ENCODE peak calls at places on chromosomes 3 and 15, in eight cellular contexts. Q is left ventricle myocardium inferior, W is Peyer's patch, R is breast epithelium, H is lower lobe of right lung, O is body of pancreas, L is foreskin keratinocyte, I is A549. D is an unnamed sample.

GRCh38 chr3:45612918-45613602 is 18.5 kb downstream of the LIMD1 start:
- DNase-seq in Q (no peak), W (peak; percentile 67), R (no peak), H (no peak), O (no peak), L (peak; percentile 63), I (no peak), D (no peak)

GRCh38 chr3:38335263-38335662 is 11.3 kb upstream of the XYLB start:
- DNase-seq in Q (no peak), W (no peak), R (no peak), H (no peak), O (no peak), L (no peak), I (no peak), D (no peak)

GRCh38 chr3:102112706-102113230 is 263.5 kb downstream of the NFKBIZ start:
- DNase-seq in Q (no peak), W (no peak), R (no peak), H (no peak), O (no peak), L (no peak), I (no peak), D (no peak)

GRCh38 chr3:13828501-13828900 is 51.4 kb downstream of the WNT7A start:
- DNase-seq in Q (no peak), W (no peak), R (no peak), H (no peak), O (no peak), L (no peak), I (no peak), D (no peak)

GRCh38 chr3:47444103-47444502 is 31.6 kb downstream of the SCAP start:
- DNase-seq in Q (no peak), W (no peak), R (peak; percentile 28), H (no peak), O (no peak), L (peak; percentile 88), I (no peak), D (no peak)

GRCh38 chr3:151276038-151277027 is 2.0 kb downstream of the P2RY14 start:
- DNase-seq in Q (no peak), W (peak; percentile 61), R (no peak), H (no peak), O (no peak), L (no peak), I (no peak), D (peak; percentile 58)

GRCh38 chr15:89472785-89473256 is 23.6 kb downstream of the RHCG start:
- DNase-seq in Q (peak; percentile 23), W (peak; percentile 72), R (no peak), H (no peak), O (peak; percentile 72), L (no peak), I (peak; percentile 88), D (peak; percentile 99)

GRCh38 chr15:61383421-61383820 is 154.3 kb upstream of the RORA start:
- DNase-seq in Q (no peak), W (no peak), R (no peak), H (no peak), O (no peak), L (peak; percentile 2), I (no peak), D (no peak)

GRCh38 chr3:50185230-50185629 is 6.2 kb upstream of the GNAT1 start:
- DNase-seq in Q (no peak), W (no peak), R (no peak), H (no peak), O (no peak), L (no peak), I (no peak), D (no peak)

GRCh38 chr3:141881702-141882101 is 5.3 kb downstream of the ATP1B3 start:
- DNase-seq in Q (no peak), W (no peak), R (no peak), H (no peak), O (no peak), L (no peak), I (no peak), D (no peak)

GRCh38 chr3:13886593-13887129 is 6.8 kb upstream of the WNT7A start:
- DNase-seq in Q (no peak), W (no peak), R (no peak), H (no peak), O (no peak), L (no peak), I (no peak), D (peak; percentile 36)

GRCh38 chr15:65068436-65068835 is 645 bp upstream of the RASL12 start:
- DNase-seq in Q (no peak), W (no peak), R (no peak), H (peak; percentile 15), O (no peak), L (no peak), I (no peak), D (no peak)

GRCh38 chr3:71536376-71536965 is 47.1 kb downstream of the FOXP1 start:
- DNase-seq in Q (no peak), W (no peak), R (no peak), H (no peak), O (no peak), L (no peak), I (no peak), D (no peak)
- H3K27ac ChIP-seq in Q (no peak overlapping the region), W (no peak overlapping the region), R (peak overlapping the region; percentile 71), H (no peak overlapping the region), O (no peak overlapping the region), L (no peak overlapping the region), I (peak overlapping the region; percentile 68), D (no peak overlapping the region)

DNA sequence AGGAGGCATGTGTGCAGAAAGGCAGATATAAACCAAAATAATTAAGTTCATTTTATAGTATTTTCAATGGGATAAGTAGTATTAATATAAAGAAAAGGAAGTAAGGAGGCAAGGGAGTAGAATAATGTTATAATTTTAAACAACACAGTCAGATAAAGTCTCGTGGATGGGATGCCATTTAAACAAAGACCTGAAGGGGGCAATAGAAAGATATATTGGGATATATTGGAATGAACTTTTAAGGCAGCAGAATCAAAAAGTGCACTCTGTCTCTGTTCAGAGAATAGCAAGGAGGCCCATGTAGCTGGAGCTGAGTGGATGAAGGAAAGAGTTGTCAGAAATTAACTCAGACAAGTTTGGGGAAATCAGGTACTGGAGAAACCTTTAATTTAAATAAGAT is 158.7 kb downstream of the CGGBP1 start:
- DNase-seq in Q (no peak), W (no peak), R (no peak), H (no peak), O (no peak), L (no peak), I (no peak), D (no peak)
- TF ChIP-seq CTCF in Q (peak; percentile 19), W (no peak), R (no peak), H (peak; percentile 25), O (peak; percentile 20), L (peak; percentile 18), I (no peak), D (peak; percentile 73)

GRCh38 chr15:96332854-96333193 is 2.3 kb downstream of the NR2F2 start:
- DNase-seq in Q (no peak), W (no peak), R (no peak), H (no peak), O (peak; percentile 59), L (no peak), I (no peak), D (no peak)
- H3K27ac ChIP-seq in Q (peak overlapping the region; percentile 96), W (peak overlapping the region; percentile 78), R (peak overlapping the region; percentile 99), H (peak overlapping the region; percentile 90), O (peak overlapping the region; percentile 94), L (peak overlapping the region; percentile 84), I (peak overlapping the region; percentile 89), D (peak overlapping the region; percentile 73)

GRCh38 chr15:79582650-79583049 is 150.5 kb downstream of the MINAR1 start:
- DNase-seq in Q (no peak), W (no peak), R (no peak), H (no peak), O (no peak), L (no peak), I (no peak), D (no peak)
- TF ChIP-seq CTCF in Q (no peak), W (no peak), R (no peak), H (no peak), O (no peak), L (no peak), I (no peak), D (no peak)

GRCh38 chr3:22091329-22091728 is 340.3 kb upstream of the ZNF385D start:
- DNase-seq in Q (no peak), W (no peak), R (no peak), H (no peak), O (no peak), L (no peak), I (no peak), D (no peak)
- H3K27ac ChIP-seq in Q (no peak overlapping the region), W (no peak overlapping the region), R (no peak overlapping the region), H (no peak overlapping the region), O (no peak overlapping the region), L (no peak overlapping the region), I (no peak overlapping the region), D (no peak overlapping the region)

GRCh38 chr3:12536423-12536822 is 8.9 kb downstream of the MKRN2OS start:
- DNase-seq in Q (no peak), W (no peak), R (no peak), H (no peak), O (no peak), L (no peak), I (no peak), D (no peak)
- TF ChIP-seq CTCF in Q (peak; percentile 42), W (peak; percentile 10), R (no peak), H (no peak), O (peak; percentile 21), L (peak; percentile 46), I (no peak), D (peak; percentile 58)

GRCh38 chr15:74787251-74788041 is 5.6 kb downstream of the CSK start:
- DNase-seq in Q (peak; percentile 57), W (peak; percentile 97), R (peak; percentile 62), H (peak; percentile 89), O (peak; percentile 50), L (no peak), I (peak; percentile 84), D (peak; percentile 93)

GRCh38 chr15:74788716-74789151 is 6.9 kb downstream of the CSK start:
- DNase-seq in Q (no peak), W (peak; percentile 88), R (no peak), H (no peak), O (no peak), L (no peak), I (no peak), D (no peak)

GRCh38 chr15:74786659-74787165 is 4.8 kb downstream of the CSK start:
- DNase-seq in Q (peak; percentile 57), W (peak; percentile 51), R (no peak), H (no peak), O (no peak), L (no peak), I (no peak), D (no peak)

GRCh38 chr15:74789171-74789627 is 7.3 kb downstream of the CSK start:
- DNase-seq in Q (no peak), W (peak; percentile 89), R (no peak), H (no peak), O (peak; percentile 26), L (no peak), I (no peak), D (no peak)

DNA sequence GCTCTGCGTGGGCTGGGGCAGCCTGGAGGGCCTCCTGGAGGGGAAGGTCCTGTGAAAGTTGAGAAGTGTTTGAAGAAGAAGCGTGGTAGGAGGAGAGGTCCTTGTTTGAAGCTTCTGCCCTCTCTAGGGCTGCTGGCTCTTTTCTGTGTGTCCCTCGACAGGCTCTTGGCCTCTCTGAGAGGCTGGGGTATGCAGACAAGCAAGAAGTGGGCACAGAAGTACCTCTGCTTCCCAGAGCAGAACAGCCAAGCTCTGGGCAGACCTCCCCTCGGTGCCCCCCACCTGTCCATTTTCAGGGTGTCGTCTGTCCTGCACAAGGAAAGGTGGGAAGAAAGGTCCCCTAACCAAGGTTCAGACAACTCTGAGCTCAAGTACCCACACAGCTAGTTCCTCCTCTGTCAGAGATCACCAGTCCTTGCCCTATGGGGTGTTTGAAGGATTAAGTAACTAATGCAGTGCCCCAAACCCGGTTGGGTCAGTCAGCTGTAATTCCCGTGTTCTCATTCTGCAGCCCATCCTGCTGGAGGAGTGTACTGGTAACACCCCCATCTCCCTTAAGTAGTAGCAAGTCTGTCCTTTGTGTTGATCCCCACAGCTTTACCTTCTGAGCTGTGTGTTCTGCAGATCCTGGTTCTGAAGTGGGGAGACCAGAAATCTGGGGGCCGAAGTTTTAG is 6.3 kb downstream of the CSK start:
- DNase-seq in Q (no peak), W (no peak), R (no peak), H (no peak), O (no peak), L (no peak), I (no peak), D (no peak)
- H3K27ac ChIP-seq in Q (peak overlapping the region; percentile 98), W (peak overlapping the region; percentile 85), R (peak overlapping the region; percentile 84), H (peak overlapping the region; percentile 85), O (peak overlapping the region; percentile 8), L (no peak overlapping the region), I (no peak overlapping the region), D (no peak overlapping the region)

D was measured in endodermal cell.